ENCODE peak calls at places on chromosomes 16 and 17, in eight cellular contexts. J, D, P, M, G, R, B and F are unnamed samples. For H3K4me1, the result is how much of the 10 kb centered on the place peaks cover.

GRCh38 chr16:25735645-25736044 is 43.9 kb downstream of the HS3ST4 start:
- DNase-seq in J (no peak), P (no peak), R (no peak), M (no peak), G (no peak), D (no peak), B (peak), F (no peak)

GRCh38 chr17:40068917-40069750 is 6.4 kb downstream of the THRA start:
- DNase-seq in D (no peak), G (peak), M (peak), R (peak), P (peak), B (peak), J (peak), F (no peak)

GRCh38 chr16:29922986-29923501 is 3.0 kb downstream of the KCTD13 start:
- DNase-seq in G (no peak), M (peak), B (no peak), D (no peak), P (no peak), J (no peak), R (no peak), F (no peak)

GRCh38 chr17:67950945-67951344 is 45.3 kb downstream of the C17orf58 start:
- DNase-seq in M (no peak), D (no peak), B (no peak), J (no peak), P (no peak), G (no peak), R (no peak), F (no peak)

GRCh38 chr16:74865922-74866598 is 91.4 kb upstream of the FA2H start:
- DNase-seq in M (no peak), B (no peak), G (no peak), P (no peak), J (no peak), D (no peak), R (no peak), F (no peak)

GRCh38 chr17:59074494-59074893 is 32.2 kb downstream of the TRIM37 start:
- DNase-seq in D (no peak), M (no peak), P (no peak), G (no peak), J (peak), B (no peak), R (no peak), F (no peak)

GRCh38 chr16:5354645-5355044 is 257.1 kb upstream of the EEF2KMT start:
- DNase-seq in R (no peak), D (no peak), B (no peak), G (no peak), M (no peak), J (no peak), P (no peak), F (no peak)

GRCh38 chr17:39774043-39774442 is 36.3 kb downstream of the GRB7 start:
- DNase-seq in P (no peak), G (no peak), R (no peak), M (no peak), D (no peak), B (no peak), J (no peak), F (no peak)

GRCh38 chr16:27238016-27238587 is 30.5 kb downstream of the NSMCE1 start:
- DNase-seq in B (peak), G (no peak), R (no peak), D (no peak), J (no peak), M (peak), P (peak), F (no peak)

GRCh38 chr17:77807051-77807745 is 151.3 kb upstream of the TNRC6C start:
- DNase-seq in B (no peak), D (no peak), J (no peak), G (no peak), P (no peak), M (peak), R (no peak), F (no peak)

GRCh38 chr17:18324140-18325049 is 9.3 kb downstream of the SMCR8 start:
- DNase-seq in R (no peak), P (no peak), D (no peak), G (no peak), M (peak), B (no peak), J (no peak), F (no peak)

GRCh38 chr17:82110298-82110697 is 12.3 kb upstream of the FASN start:
- DNase-seq in R (no peak), M (no peak), G (peak), J (no peak), B (no peak), D (no peak), P (no peak), F (no peak)

GRCh38 chr17:82112866-82113390 is 14.9 kb upstream of the FASN start:
- DNase-seq in B (no peak), M (no peak), G (no peak), P (no peak), R (no peak), D (no peak), J (no peak), F (no peak)

GRCh38 chr17:82113941-82114340 is 15.9 kb upstream of the FASN start:
- DNase-seq in D (no peak), M (no peak), R (no peak), P (no peak), G (no peak), B (no peak), J (no peak), F (no peak)

GRCh38 chr17:82113422-82113821 is 15.4 kb upstream of the FASN start:
- DNase-seq in B (no peak), M (no peak), R (no peak), D (no peak), J (no peak), G (no peak), P (no peak), F (no peak)

GRCh38 chr17:82112181-82112865 is 14.3 kb upstream of the FASN start:
- DNase-seq in P (no peak), M (no peak), R (no peak), B (no peak), G (no peak), D (no peak), J (no peak), F (no peak)
- H3K27ac ChIP-seq in P (no peak), M (no peak), R (no peak), B (no peak), G (no peak), D (no peak), J (no peak), F (no peak)

DNA sequence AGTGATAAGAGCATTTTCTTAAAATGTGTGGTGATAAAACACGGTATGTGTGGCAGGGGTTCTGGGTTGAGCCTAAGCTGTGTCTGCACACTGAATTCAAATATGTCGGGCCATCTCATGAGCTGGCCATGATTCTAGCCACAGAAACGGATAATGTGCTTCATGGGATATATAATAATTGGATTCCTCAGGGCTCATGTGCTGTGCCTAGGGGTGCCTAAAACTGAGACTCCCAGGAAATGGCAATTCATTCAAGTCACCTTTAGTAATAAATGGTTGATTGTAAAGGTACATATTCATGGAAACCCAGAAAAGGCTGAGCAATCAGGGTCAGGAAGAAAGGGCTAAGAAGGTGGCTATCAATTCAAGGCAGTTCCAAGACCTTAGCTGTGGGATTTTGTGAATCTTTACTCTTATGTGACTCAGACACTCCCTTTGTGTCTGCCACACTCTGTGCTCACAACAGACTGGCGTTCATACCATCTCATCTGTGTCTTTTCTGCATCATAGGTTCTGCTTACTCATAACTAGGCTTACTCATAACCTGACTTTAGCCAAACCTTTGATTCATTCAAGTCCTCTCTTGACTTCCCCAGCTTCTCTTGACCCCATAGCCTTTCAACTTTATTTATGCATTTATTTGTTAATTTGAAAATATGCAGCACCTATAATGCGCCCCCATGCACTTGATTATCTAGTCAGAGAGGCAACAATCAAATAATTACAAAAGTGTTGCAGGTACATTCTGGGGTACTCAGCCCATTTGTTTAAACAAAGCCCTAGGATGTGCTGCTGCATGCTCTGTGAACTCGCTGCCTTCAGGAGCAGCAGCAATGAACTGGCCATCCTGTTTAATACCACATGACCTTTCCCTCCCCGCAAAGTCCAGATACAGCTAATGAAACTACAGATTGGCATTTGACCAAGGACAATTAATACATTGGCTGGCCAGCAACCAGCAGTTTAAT is 28.4 kb upstream of the MED13 start:
- DNase-seq in G (no peak), J (peak), B (no peak), D (peak), R (peak), M (no peak), P (no peak), F (no peak)
- TF ChIP-seq POLR2A in G (no peak), J (no peak), B (no peak), D (no peak), R (peak), M (no peak), P (no peak), F (no peak)

DNA sequence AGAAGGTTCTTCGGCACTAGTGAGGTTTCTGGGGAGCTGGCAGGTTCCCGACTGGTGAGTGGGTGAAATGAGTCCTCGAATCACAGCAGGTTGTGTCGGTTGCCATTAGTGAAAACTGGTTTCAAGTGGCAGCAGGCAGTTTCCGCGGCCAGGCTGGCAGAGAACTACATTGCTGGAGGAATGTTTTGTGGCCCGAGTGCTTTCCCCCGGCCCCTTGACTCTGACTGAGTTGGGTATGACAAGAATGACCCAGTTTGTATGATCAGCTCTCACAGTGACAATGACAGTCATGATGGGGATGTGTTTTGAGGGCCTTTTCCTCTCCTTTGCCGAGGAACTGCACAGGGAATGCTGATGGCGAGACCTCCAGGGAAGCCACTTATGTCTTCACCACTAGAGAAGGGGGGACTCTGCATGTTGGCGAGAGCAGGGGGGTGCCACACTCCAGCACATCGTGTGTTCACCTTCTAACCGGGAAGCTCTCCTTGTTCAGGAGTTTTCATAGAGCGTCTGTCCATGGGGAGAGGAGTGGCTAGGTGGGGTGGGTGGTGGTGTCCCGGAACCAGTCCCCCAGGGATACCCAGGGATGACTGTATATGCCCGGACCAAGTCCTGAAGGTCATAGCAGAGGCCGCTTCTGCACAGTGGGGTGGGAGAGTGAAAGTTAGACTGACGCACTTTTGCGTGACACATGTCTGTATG is 206.0 kb upstream of the CHMP6 start:
- DNase-seq in P (no peak), G (no peak), R (no peak), B (no peak), D (no peak), M (peak), J (no peak), F (no peak)
- H3K4me1 ChIP-seq in P (under half), G (under half), R (under half), B (under half), D (under half), M (under half), J (under half), F (under half)

DNA sequence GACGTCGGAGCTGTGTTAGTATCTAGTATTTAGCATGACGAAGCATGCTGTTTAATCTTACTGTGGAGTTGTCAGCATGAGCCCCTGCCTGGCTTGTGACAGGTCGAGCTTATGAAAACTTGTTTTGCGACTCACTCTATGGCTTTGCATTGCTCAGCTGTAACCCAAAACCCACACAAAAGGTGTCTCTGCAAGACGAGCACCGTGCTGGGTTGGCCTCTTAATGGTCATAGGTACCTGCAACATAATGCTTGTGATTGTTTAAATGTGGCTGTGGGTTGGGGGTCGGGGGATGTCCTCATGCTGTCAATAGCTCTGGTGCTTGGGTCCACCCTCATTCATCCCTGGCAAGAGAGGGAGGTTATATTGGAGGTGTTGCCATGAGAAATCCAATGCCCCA is 5.4 kb downstream of the NTN1 start:
- DNase-seq in D (no peak), P (no peak), M (no peak), R (no peak), J (no peak), G (no peak), B (no peak), F (peak)
- H3K27ac ChIP-seq in D (no peak), P (no peak), M (no peak), R (no peak), J (no peak), G (no peak), B (no peak), F (no peak)

GRCh38 chr16:65494080-65494479 is 372.2 kb upstream of the CDH11 start:
- DNase-seq in B (no peak), J (no peak), G (no peak), P (no peak), D (no peak), M (no peak), R (no peak), F (no peak)
- TF ChIP-seq POLR2A in B (no peak), J (no peak), G (no peak), P (no peak), D (no peak), M (no peak), R (no peak), F (no peak)

GRCh38 chr16:397135-397661 is at the start of gene NME4:
- DNase-seq in R (no peak), M (peak), J (no peak), D (no peak), B (peak), P (no peak), G (no peak), F (no peak)

GRCh38 chr16:398551-399277 is 1.7 kb downstream of the NME4 start:
- DNase-seq in R (no peak), B (no peak), J (no peak), G (no peak), D (no peak), M (no peak), P (no peak), F (no peak)

GRCh38 chr16:396199-396598 is 800 bp upstream of the NME4 start:
- DNase-seq in J (no peak), G (no peak), R (no peak), B (no peak), P (no peak), D (no peak), M (no peak), F (no peak)

GRCh38 chr16:397736-398332 is 835 bp downstream of the NME4 start:
- DNase-seq in R (no peak), B (peak), G (peak), J (peak), M (peak), D (peak), P (peak), F (peak)

DNA sequence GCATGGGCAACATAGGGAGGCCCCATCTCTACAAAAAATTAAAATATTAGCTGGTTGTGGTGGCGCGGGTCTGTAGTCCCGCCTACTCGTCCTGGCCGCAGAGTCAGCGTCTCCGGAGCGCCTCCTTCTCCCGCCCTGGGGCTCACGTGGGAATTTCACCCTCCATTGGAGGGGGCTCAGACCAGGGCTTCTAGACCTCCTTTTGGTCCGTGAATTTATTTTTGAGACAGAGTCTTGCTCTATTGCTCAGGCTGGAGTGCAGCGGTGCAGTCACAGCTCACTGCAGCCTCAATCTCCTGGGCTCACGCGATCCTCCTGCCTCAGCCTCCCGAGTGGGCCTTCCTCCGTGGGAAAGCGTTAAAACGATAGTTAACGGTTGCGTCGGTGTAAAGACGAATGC is 394 bp upstream of the NME4 start:
- DNase-seq in P (peak), G (no peak), R (no peak), M (peak), J (peak), B (peak), D (no peak), F (no peak)
- H3K4me1 ChIP-seq in P (under half), G (under half), R (under half), M (under half), J (under half), B (under half), D (under half), F (under half)

DNA sequence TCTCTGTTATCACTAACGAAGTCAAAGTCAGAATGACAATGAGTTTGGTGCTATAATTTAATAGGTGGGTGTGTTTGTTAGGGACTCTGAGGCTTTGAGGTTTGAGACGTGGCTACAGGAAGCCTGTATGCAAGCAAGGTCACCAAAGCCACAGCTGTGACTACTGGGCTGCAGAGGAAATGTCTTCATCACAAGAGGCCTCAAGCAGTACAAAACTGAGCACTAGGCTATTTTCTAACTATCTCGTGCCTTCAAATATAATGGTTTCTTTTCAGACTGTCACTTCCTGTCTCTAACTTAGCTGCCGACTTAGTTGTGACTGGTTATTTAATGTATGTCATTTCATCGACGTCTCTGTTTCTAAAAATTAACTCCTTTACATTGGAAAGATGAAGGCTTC is 141.2 kb downstream of the AATF start:
- DNase-seq in P (no peak), G (peak), M (no peak), D (no peak), R (peak), J (no peak), B (no peak), F (no peak)
- H3K27ac ChIP-seq in P (no peak), G (no peak), M (no peak), D (no peak), R (peak), J (no peak), B (no peak), F (no peak)